ENCODE peak calls at places on chromosomes 6 and 20, in five cellular contexts. E is HepG2, G is GM12878, N is H1, F is NT2/D1. Q is an unnamed sample.

GRCh38 chr6:39375405-39375804 is 52.9 kb upstream of the KCNK16 start:
- DNase-seq in E (no peak), G (no peak), N (no peak), F (no peak), Q (no peak)

GRCh38 chr6:156618600-156619205 is 158.5 kb upstream of the ARID1B start:
- DNase-seq in E (no peak), G (no peak), N (peak; percentile 7), F (no peak), Q (peak; percentile 56)

GRCh38 chr20:15909995-15910394 is 663.3 kb downstream of the KIF16B start:
- DNase-seq in E (no peak), G (no peak), N (no peak), F (no peak), Q (no peak)

GRCh38 chr6:29908710-29909109 is 33.6 kb upstream of the HLA-A start:
- DNase-seq in E (no peak), G (no peak), N (no peak), F (no peak), Q (no peak)

GRCh38 chr6:40383348-40384115 is 203.6 kb downstream of the LRFN2 start:
- DNase-seq in E (no peak), G (no peak), N (no peak), F (no peak), Q (no peak)

GRCh38 chr20:50121858-50122271 is 8.9 kb upstream of the UBE2V1 start:
- DNase-seq in E (no peak), G (no peak), N (no peak), F (no peak), Q (peak; percentile 42)

GRCh38 chr6:53035549-53036213 is 29.5 kb upstream of the FBXO9 start:
- DNase-seq in E (no peak), G (no peak), N (no peak), F (no peak), Q (no peak)

GRCh38 chr6:131059486-131059885 is 3.6 kb downstream of the EPB41L2 start:
- DNase-seq in E (no peak), G (no peak), N (no peak), F (no peak), Q (no peak)

GRCh38 chr6:4828187-4828698 is 52.0 kb downstream of the CDYL start:
- DNase-seq in E (no peak), G (no peak), N (no peak), F (no peak), Q (no peak)

GRCh38 chr6:166561766-166562165 is 24.7 kb downstream of the RAMACL start:
- DNase-seq in E (peak; percentile 14), G (no peak), N (no peak), F (no peak), Q (no peak)

GRCh38 chr6:135219346-135219745 is 38.2 kb downstream of the MYB start:
- DNase-seq in E (no peak), G (no peak), N (no peak), F (no peak), Q (no peak)

GRCh38 chr6:76416821-76417605 is 344.6 kb upstream of the IMPG1 start:
- DNase-seq in E (no peak), G (no peak), N (no peak), F (no peak), Q (no peak)

GRCh38 chr20:36297656-36298055 is 8.5 kb upstream of the DLGAP4 start:
- DNase-seq in E (no peak), G (no peak), N (no peak), F (no peak), Q (no peak)

GRCh38 chr20:35306931-35307517 is 14.8 kb upstream of the FAM83C start:
- DNase-seq in E (peak; percentile 80), G (no peak), N (no peak), F (peak; percentile 50), Q (peak; percentile 80)

GRCh38 chr20:36773123-36773547 is 428 bp downstream of the DSN1 start:
- DNase-seq in E (no peak), G (no peak), N (no peak), F (no peak), Q (no peak)

GRCh38 chr20:45138451-45139300 is 14.4 kb upstream of the WFDC12 start:
- DNase-seq in E (peak; percentile 34), G (no peak), N (peak; percentile 56), F (peak; percentile 72), Q (peak; percentile 69)

GRCh38 chr20:8721098-8721497 is 347.8 kb upstream of the PLCB4 start:
- DNase-seq in E (peak; percentile 71), G (peak; percentile 7), N (no peak), F (peak; percentile 56), Q (peak; percentile 48)
- TF ChIP-seq SUZ12 in E (no peak), G (no peak), N (no peak), F (no peak), Q (no peak)

DNA sequence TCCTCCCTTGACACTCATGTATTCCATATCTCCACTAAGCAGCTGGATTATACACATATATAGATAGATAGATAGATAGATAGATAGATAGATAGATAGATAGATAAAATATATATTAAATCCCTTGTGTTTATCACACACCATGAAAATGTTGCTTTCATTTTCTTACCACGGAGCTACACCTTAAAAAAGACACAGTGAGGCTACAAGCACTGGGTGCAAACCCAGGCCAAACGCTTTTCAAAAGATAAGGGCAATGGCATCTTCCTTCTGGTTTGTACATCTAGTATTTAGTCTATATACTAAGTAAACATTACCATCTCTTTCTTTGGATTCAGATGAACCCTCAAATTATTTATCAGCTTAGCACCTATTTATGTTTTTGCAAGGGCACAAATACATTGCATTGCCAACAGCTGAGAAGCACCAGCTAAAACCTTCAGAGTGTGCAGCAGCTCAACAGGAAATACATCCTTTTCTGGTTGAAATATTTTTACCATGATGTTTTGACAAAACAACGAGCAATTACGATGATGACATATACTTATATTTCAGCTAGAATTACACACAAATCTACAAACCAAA is 377.2 kb downstream of the ESR1 start:
- DNase-seq in E (no peak), G (no peak), N (no peak), F (no peak), Q (no peak)
- TF ChIP-seq SUZ12 in E (no peak), G (no peak), N (no peak), F (no peak), Q (no peak)

GRCh38 chr20:38190936-38191371 is 25.9 kb upstream of the TGM2 start:
- DNase-seq in E (no peak), G (no peak), N (no peak), F (no peak), Q (no peak)

GRCh38 chr20:38190166-38190565 is 25.1 kb upstream of the TGM2 start:
- DNase-seq in E (no peak), G (no peak), N (no peak), F (no peak), Q (no peak)

GRCh38 chr20:38193586-38194105 is 28.6 kb upstream of the TGM2 start:
- DNase-seq in E (no peak), G (no peak), N (no peak), F (no peak), Q (no peak)

GRCh38 chr20:38191654-38192053 is 26.6 kb upstream of the TGM2 start:
- DNase-seq in E (no peak), G (no peak), N (no peak), F (no peak), Q (no peak)

DNA sequence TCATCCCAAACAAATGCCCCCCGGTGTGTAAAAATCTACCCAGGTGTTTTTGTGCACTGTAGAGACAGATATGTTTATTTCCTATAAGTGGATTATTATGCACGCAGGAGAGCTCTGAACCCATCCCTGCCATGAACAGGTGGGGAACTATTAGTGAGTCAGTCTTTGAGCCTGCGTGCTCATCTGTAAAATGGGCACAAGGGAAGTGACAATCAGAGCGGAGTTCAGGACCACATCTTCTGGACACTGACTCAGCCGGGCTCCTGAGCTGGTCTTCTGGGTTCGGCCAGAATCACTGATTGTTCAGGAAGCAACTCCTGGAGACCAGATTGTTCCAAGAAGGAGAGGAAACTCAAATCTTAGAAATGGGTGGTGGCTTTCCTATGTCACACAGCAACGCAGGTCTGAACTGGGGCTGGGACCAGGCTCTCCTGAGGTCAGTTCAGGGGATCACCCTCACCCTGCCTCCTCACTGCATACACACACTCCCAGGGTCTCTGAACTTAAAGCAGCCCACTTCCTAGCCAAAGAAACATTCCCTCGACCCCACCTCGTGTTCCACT is 27.3 kb upstream of the TGM2 start:
- DNase-seq in E (no peak), G (no peak), N (no peak), F (no peak), Q (no peak)
- TF ChIP-seq SUZ12 in E (no peak), G (no peak), N (no peak), F (no peak), Q (no peak)

GRCh38 chr20:61959301-61959700 is 106.4 kb downstream of the TAF4 start:
- DNase-seq in E (no peak), G (no peak), N (peak; percentile 27), F (no peak), Q (no peak)
- TF ChIP-seq SUZ12 in E (no peak), G (no peak), N (no peak), F (no peak), Q (no peak)

GRCh38 chr6:121522771-121523386 is 87.4 kb downstream of the GJA1 start:
- DNase-seq in E (no peak), G (no peak), N (no peak), F (no peak), Q (no peak)

GRCh38 chr6:121522265-121522664 is 86.8 kb downstream of the GJA1 start:
- DNase-seq in E (no peak), G (no peak), N (no peak), F (no peak), Q (no peak)

GRCh38 chr6:121520337-121521163 is 85.1 kb downstream of the GJA1 start:
- DNase-seq in E (no peak), G (no peak), N (peak; percentile 34), F (peak; percentile 6), Q (no peak)

GRCh38 chr6:121523628-121524027 is 88.2 kb downstream of the GJA1 start:
- DNase-seq in E (no peak), G (no peak), N (no peak), F (no peak), Q (no peak)

DNA sequence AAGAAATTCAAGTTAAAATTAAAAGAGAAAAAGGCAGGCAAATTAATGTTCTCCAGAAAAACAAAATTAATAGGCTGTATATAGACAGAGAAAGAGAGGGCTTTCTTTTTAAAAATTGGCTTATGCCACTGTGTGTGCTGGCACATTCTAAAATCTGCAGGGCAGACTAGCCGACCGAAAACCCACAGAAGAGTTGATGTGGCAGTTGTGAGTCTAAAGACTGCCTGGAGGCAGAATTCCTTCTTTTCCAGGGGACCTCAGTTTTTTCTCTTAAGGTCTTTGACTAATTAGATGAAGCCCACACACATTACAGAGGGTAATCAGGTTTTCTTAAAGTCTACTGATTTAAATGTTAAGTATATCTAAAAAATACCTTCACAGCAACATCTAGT is 85.7 kb downstream of the GJA1 start:
- DNase-seq in E (no peak), G (no peak), N (no peak), F (no peak), Q (no peak)
- TF ChIP-seq SUZ12 in E (no peak), G (no peak), N (no peak), F (no peak), Q (no peak)

GRCh38 chr6:13398421-13398994 is 70.2 kb upstream of the TBC1D7 start:
- DNase-seq in E (no peak), G (no peak), N (no peak), F (no peak), Q (peak; percentile 26)
- TF ChIP-seq SUZ12 in E (no peak), G (no peak), N (no peak), F (no peak), Q (no peak)

GRCh38 chr20:25269057-25269832 is 21.4 kb downstream of the PYGB start:
- DNase-seq in E (no peak), G (no peak), N (no peak), F (no peak), Q (no peak)
- TF ChIP-seq SUZ12 in E (no peak), G (no peak), N (no peak), F (no peak), Q (no peak)

Q was measured in HEK293T.